ENCODE peak calls at places on chromosomes 7 and 10, in five cellular contexts. H, X, K, M and Y are unnamed samples.
A peak's percentile ranks its signal among the peaks of the same experiment; 100 is the strongest.

GRCh38 chr10:12081879-12082560 is 13.3 kb downstream of the DHTKD1 start:
- DNase-seq in H (no peak), X (no peak), K (no peak), M (no peak), Y (no peak)

GRCh38 chr10:79089579-79090110 is 20.9 kb downstream of the ZMIZ1 start:
- DNase-seq in H (no peak), X (no peak), K (no peak), M (no peak), Y (no peak)

GRCh38 chr10:60646966-60647796 is 131.1 kb upstream of the CDK1 start:
- DNase-seq in H (peak; percentile 25), X (peak; percentile 38), K (no peak), M (no peak), Y (no peak)

GRCh38 chr7:84701524-84702306 is 485.1 kb downstream of the SEMA3D start:
- DNase-seq in H (no peak), X (peak; percentile 46), K (no peak), M (no peak), Y (no peak)

GRCh38 chr10:47322300-47323061 is at the start of gene GDF2:
- DNase-seq in H (no peak), X (no peak), K (no peak), M (no peak), Y (no peak)

GRCh38 chr10:86964061-86964846 is 4.0 kb upstream of the ADIRF start:
- DNase-seq in H (no peak), X (no peak), K (no peak), M (no peak), Y (peak; percentile 18)

GRCh38 chr7:55545496-55545895 is 26.8 kb downstream of the VOPP1 start:
- DNase-seq in H (no peak), X (no peak), K (no peak), M (no peak), Y (no peak)

GRCh38 chr7:139080905-139081304 is 28.6 kb downstream of the ZC3HAV1 start:
- DNase-seq in H (no peak), X (no peak), K (no peak), M (no peak), Y (no peak)

GRCh38 chr7:33904680-33905388 is 505 bp upstream of the BMPER start:
- DNase-seq in H (peak; percentile 33), X (no peak), K (peak; percentile 23), M (peak; percentile 45), Y (peak; percentile 73)
- TF ChIP-seq CTCF in H (no peak), X (peak; percentile 37), K (peak; percentile 23), M (no peak), Y (no peak)

GRCh38 chr10:100286051-100287033 is at the start of gene BLOC1S2:
- DNase-seq in H (peak; percentile 98), X (peak; percentile 78), K (peak; percentile 88), M (peak; percentile 89), Y (peak; percentile 90)
- TF ChIP-seq CTCF in H (peak; percentile 16), X (peak; percentile 10), K (peak; percentile 35), M (no peak), Y (no peak)

GRCh38 chr10:49784631-49785030 is 22.5 kb upstream of the OGDHL start:
- DNase-seq in H (no peak), X (no peak), K (no peak), M (no peak), Y (peak; percentile 34)
- TF ChIP-seq CTCF in H (no peak), X (no peak), K (no peak), M (no peak), Y (no peak)

DNA sequence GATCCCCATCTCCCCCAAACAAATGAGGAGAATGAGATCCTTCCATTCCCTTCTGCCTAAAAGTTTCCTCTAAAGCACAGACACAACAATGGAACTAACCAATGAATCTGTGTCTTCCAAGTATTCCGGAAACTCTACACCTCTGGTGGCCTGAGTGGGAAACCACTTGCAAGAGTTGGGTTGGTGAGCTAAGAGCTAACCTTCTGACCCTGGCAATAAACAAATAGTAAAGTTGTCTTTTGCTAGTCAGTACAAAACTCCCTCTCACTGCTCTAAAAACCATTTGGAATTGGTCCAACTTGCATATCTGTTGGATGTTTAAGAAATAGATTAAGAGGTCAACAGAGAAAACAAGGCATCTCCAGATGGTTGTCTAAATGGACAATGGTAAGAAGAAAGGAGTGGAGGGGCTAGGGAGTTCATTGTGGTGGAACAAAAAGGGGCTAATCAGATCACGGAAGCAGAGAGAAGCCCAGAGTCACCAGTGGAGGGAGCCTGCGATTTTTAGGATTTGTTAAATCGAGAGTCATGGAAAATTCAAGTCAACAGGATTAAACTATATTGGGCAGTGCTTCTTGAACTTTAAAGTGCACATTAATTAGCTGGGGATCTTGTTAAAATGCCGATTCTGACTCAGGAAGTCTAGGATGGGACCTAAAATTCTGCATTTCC is 192.3 kb downstream of the EVX1 start:
- DNase-seq in H (no peak), X (no peak), K (no peak), M (no peak), Y (no peak)
- TF ChIP-seq CTCF in H (no peak), X (peak; percentile 20), K (peak; percentile 17), M (no peak), Y (no peak)

GRCh38 chr10:30187010-30187409 is 127.6 kb upstream of the JCAD start:
- DNase-seq in H (no peak), X (no peak), K (no peak), M (no peak), Y (no peak)

GRCh38 chr10:30188101-30188500 is 128.7 kb upstream of the JCAD start:
- DNase-seq in H (no peak), X (no peak), K (no peak), M (no peak), Y (no peak)

GRCh38 chr10:30185916-30186315 is 126.5 kb upstream of the JCAD start:
- DNase-seq in H (no peak), X (peak; percentile 51), K (no peak), M (no peak), Y (no peak)

GRCh38 chr10:30184397-30185033 is 125.1 kb upstream of the JCAD start:
- DNase-seq in H (no peak), X (no peak), K (no peak), M (no peak), Y (no peak)

GRCh38 chr10:30186371-30186875 is 127.0 kb upstream of the JCAD start:
- DNase-seq in H (no peak), X (no peak), K (no peak), M (no peak), Y (no peak)
- TF ChIP-seq CTCF in H (no peak), X (peak; percentile 34), K (peak; percentile 43), M (no peak), Y (no peak)

GRCh38 chr10:29512460-29512974 is 122.3 kb downstream of the SVIL start:
- DNase-seq in H (no peak), X (no peak), K (no peak), M (no peak), Y (no peak)

GRCh38 chr10:29522038-29522855 is 112.5 kb downstream of the SVIL start:
- DNase-seq in H (no peak), X (no peak), K (no peak), M (no peak), Y (no peak)

GRCh38 chr10:29514306-29514705 is 120.5 kb downstream of the SVIL start:
- DNase-seq in H (no peak), X (no peak), K (no peak), M (no peak), Y (no peak)

GRCh38 chr10:29519670-29520069 is 115.1 kb downstream of the SVIL start:
- DNase-seq in H (no peak), X (no peak), K (no peak), M (no peak), Y (no peak)

GRCh38 chr10:29517352-29517923 is 117.3 kb downstream of the SVIL start:
- DNase-seq in H (peak; percentile 39), X (no peak), K (no peak), M (no peak), Y (peak; percentile 56)
- TF ChIP-seq CTCF in H (peak; percentile 46), X (peak; percentile 65), K (peak; percentile 56), M (no peak), Y (peak; percentile 69)

DNA sequence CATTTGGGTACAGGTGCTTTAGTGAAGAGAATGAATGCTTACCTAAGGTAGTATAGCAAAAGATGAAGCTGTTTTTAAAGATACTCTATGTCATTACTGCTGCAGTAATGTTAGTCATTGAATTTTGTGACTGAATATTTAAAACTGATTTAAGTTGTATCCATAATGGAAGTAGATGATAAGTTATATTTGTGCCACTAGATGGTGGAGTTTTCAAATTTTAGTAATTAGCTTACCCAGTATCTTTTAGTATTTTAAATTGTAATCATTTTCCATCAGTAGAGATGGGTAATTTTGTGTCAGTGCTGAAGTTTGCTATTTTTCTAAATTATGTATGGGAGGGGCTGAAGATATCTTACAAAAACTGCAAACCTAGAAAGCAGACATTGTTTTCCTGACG is 25.2 kb downstream of the HBP1 start:
- DNase-seq in H (no peak), X (no peak), K (no peak), M (no peak), Y (no peak)
- TF ChIP-seq CTCF in H (no peak), X (peak; percentile 23), K (peak; percentile 20), M (no peak), Y (peak; percentile 6)

GRCh38 chr7:151207796-151208195 is 2.5 kb downstream of the H2BK1 start:
- DNase-seq in H (no peak), X (no peak), K (no peak), M (no peak), Y (no peak)

GRCh38 chr7:151207315-151207714 is 3.0 kb downstream of the H2BK1 start:
- DNase-seq in H (no peak), X (no peak), K (no peak), M (no peak), Y (no peak)

GRCh38 chr7:151206914-151207313 is 3.4 kb downstream of the H2BK1 start:
- DNase-seq in H (no peak), X (no peak), K (no peak), M (no peak), Y (no peak)

GRCh38 chr7:151204383-151205032 is 5.8 kb downstream of the H2BK1 start:
- DNase-seq in H (no peak), X (no peak), K (no peak), M (no peak), Y (no peak)

DNA sequence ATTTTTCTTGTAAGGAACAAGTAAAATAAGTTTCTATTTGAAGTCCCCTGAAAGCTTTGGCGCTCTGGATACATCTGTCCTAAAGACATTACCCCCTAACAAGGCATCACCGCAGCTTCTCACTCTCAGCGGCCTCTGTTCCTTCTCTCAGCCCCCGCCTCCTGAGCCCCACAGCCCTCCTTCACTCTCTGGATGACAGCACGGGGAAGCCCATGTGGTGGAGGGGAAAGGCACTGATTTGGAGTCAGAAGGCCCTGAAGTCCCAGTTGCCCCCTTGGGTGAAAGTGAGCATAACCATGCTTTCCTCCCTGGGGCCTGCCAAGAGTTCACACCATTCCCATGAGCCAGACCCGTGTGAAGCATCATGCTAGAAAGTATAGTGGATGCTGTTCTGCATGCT is 4.5 kb downstream of the H2BK1 start:
- DNase-seq in H (no peak), X (no peak), K (no peak), M (no peak), Y (no peak)
- TF ChIP-seq CTCF in H (no peak), X (no peak), K (no peak), M (no peak), Y (no peak)